ENCODE peak calls at places on chromosomes 4 and X, in six cellular contexts. One of them, this sample, is unnamed.

GRCh38 chr4:139767168-139767567 is 101.5 kb downstream of the MGST2 start:
- DNase-seq in fibroblast of mammary gland: no peak
- DNase-seq in breast epithelium: no peak
- DNase-seq in Panc1: no peak
- DNase-seq in choroid plexus epithelial cell: peak; percentile 28
- DNase-seq in heart left ventricle: no peak
- DNase-seq in this sample: no peak

GRCh38 chrX:29397506-29397905 is 810.3 kb downstream of the IL1RAPL1 start:
- DNase-seq in heart left ventricle: no peak
- DNase-seq in Panc1: no peak
- DNase-seq in fibroblast of mammary gland: peak; percentile 15
- DNase-seq in breast epithelium: no peak
- DNase-seq in choroid plexus epithelial cell: peak; percentile 80
- DNase-seq in this sample: no peak

GRCh38 chrX:1824855-1825254 is 210.0 kb downstream of the ASMT start:
- DNase-seq in choroid plexus epithelial cell: no peak
- DNase-seq in Panc1: no peak
- DNase-seq in heart left ventricle: no peak
- DNase-seq in fibroblast of mammary gland: no peak
- DNase-seq in breast epithelium: no peak
- DNase-seq in this sample: no peak

GRCh38 chr4:15754323-15754722 is 23.8 kb upstream of the CD38 start:
- DNase-seq in breast epithelium: no peak
- DNase-seq in fibroblast of mammary gland: no peak
- DNase-seq in Panc1: no peak
- DNase-seq in choroid plexus epithelial cell: peak; percentile 94
- DNase-seq in heart left ventricle: no peak
- DNase-seq in this sample: no peak

GRCh38 chr4:139557506-139558110 is 1.6 kb upstream of the SETD7 start:
- DNase-seq in Panc1: no peak
- DNase-seq in heart left ventricle: no peak
- DNase-seq in fibroblast of mammary gland: no peak
- DNase-seq in choroid plexus epithelial cell: no peak
- DNase-seq in breast epithelium: no peak
- DNase-seq in this sample: no peak

GRCh38 chr4:77931452-77932135 is 69.0 kb downstream of the MRPL1 start:
- DNase-seq in fibroblast of mammary gland: peak; percentile 81
- DNase-seq in breast epithelium: no peak
- DNase-seq in choroid plexus epithelial cell: peak; percentile 82
- DNase-seq in heart left ventricle: no peak
- DNase-seq in Panc1: no peak
- DNase-seq in this sample: no peak

GRCh38 chr4:15890246-15890829 is 48.2 kb downstream of the FGFBP1 start:
- DNase-seq in Panc1: no peak
- DNase-seq in heart left ventricle: no peak
- DNase-seq in fibroblast of mammary gland: no peak
- DNase-seq in choroid plexus epithelial cell: no peak
- DNase-seq in breast epithelium: no peak
- DNase-seq in this sample: no peak

GRCh38 chrX:109952050-109952449 is 50.9 kb upstream of the TMEM164 start:
- DNase-seq in choroid plexus epithelial cell: no peak
- DNase-seq in breast epithelium: no peak
- DNase-seq in fibroblast of mammary gland: no peak
- DNase-seq in Panc1: no peak
- DNase-seq in heart left ventricle: no peak
- DNase-seq in this sample: no peak

GRCh38 chr4:73902038-73902637 is 32.9 kb downstream of the CXCL1 start:
- DNase-seq in fibroblast of mammary gland: peak; percentile 85
- DNase-seq in choroid plexus epithelial cell: peak; percentile 39
- DNase-seq in heart left ventricle: no peak
- DNase-seq in breast epithelium: no peak
- DNase-seq in Panc1: no peak
- DNase-seq in this sample: no peak

GRCh38 chrX:106955004-106955772 is 35.0 kb downstream of the CLDN2 start:
- DNase-seq in heart left ventricle: no peak
- DNase-seq in fibroblast of mammary gland: peak; percentile 47
- DNase-seq in breast epithelium: no peak
- DNase-seq in choroid plexus epithelial cell: peak; percentile 59
- DNase-seq in Panc1: no peak
- DNase-seq in this sample: no peak

GRCh38 chrX:51487960-51488267 is 8.5 kb downstream of the NUDT11 start:
- DNase-seq in fibroblast of mammary gland: peak; percentile 7
- DNase-seq in breast epithelium: no peak
- DNase-seq in choroid plexus epithelial cell: peak; percentile 13
- DNase-seq in heart left ventricle: no peak
- DNase-seq in Panc1: no peak
- DNase-seq in this sample: no peak

GRCh38 chr4:43253511-43253910 is 361.0 kb downstream of the GRXCR1 start:
- DNase-seq in fibroblast of mammary gland: no peak
- DNase-seq in heart left ventricle: no peak
- DNase-seq in Panc1: no peak
- DNase-seq in choroid plexus epithelial cell: peak; percentile 13
- DNase-seq in breast epithelium: no peak
- DNase-seq in this sample: no peak

GRCh38 chr4:122894802-122895201 is 27.6 kb downstream of the NUDT6 start:
- DNase-seq in Panc1: no peak
- DNase-seq in heart left ventricle: no peak
- DNase-seq in choroid plexus epithelial cell: peak; percentile 58
- DNase-seq in fibroblast of mammary gland: no peak
- DNase-seq in breast epithelium: no peak
- DNase-seq in this sample: no peak

GRCh38 chrX:151702741-151703352 is 7.6 kb downstream of the PRRG3 start:
- DNase-seq in heart left ventricle: no peak
- DNase-seq in Panc1: no peak
- DNase-seq in breast epithelium: no peak
- DNase-seq in choroid plexus epithelial cell: no peak
- DNase-seq in fibroblast of mammary gland: no peak
- DNase-seq in this sample: no peak

GRCh38 chr4:3296651-3297050 is 3.8 kb downstream of the RGS12 start:
- DNase-seq in heart left ventricle: peak; percentile 9
- DNase-seq in choroid plexus epithelial cell: no peak
- DNase-seq in breast epithelium: no peak
- DNase-seq in Panc1: no peak
- DNase-seq in fibroblast of mammary gland: no peak
- DNase-seq in this sample: no peak

GRCh38 chrX:67777148-67777547 is 233.3 kb downstream of the AR start:
- DNase-seq in heart left ventricle: no peak
- DNase-seq in breast epithelium: no peak
- DNase-seq in fibroblast of mammary gland: no peak
- DNase-seq in choroid plexus epithelial cell: no peak
- DNase-seq in Panc1: no peak
- DNase-seq in this sample: no peak

GRCh38 chr4:163111588-163111987 is 55.1 kb downstream of the NAF1 start:
- DNase-seq in Panc1: no peak
- DNase-seq in fibroblast of mammary gland: peak; percentile 31
- DNase-seq in heart left ventricle: no peak
- DNase-seq in choroid plexus epithelial cell: peak; percentile 43
- DNase-seq in breast epithelium: no peak
- DNase-seq in this sample: no peak

GRCh38 chrX:40153335-40154221 is 55.8 kb upstream of the BCOR start:
- DNase-seq in heart left ventricle: peak; percentile 70
- DNase-seq in choroid plexus epithelial cell: peak; percentile 51
- DNase-seq in fibroblast of mammary gland: no peak
- DNase-seq in Panc1: no peak
- DNase-seq in breast epithelium: no peak
- DNase-seq in this sample: peak; percentile 74

GRCh38 chr4:111174331-111174730 is 551.5 kb upstream of the PITX2 start:
- DNase-seq in fibroblast of mammary gland: no peak
- DNase-seq in breast epithelium: no peak
- DNase-seq in heart left ventricle: no peak
- DNase-seq in Panc1: no peak
- DNase-seq in choroid plexus epithelial cell: no peak
- DNase-seq in this sample: no peak

GRCh38 chrX:101265869-101266428 is 25.2 kb downstream of the TAF7L start:
- DNase-seq in choroid plexus epithelial cell: peak; percentile 65
- DNase-seq in fibroblast of mammary gland: peak; percentile 90
- DNase-seq in breast epithelium: no peak
- DNase-seq in Panc1: no peak
- DNase-seq in heart left ventricle: no peak
- DNase-seq in this sample: no peak

GRCh38 chrX:149374751-149375150 is 130.4 kb downstream of the IDS start:
- DNase-seq in choroid plexus epithelial cell: no peak
- DNase-seq in heart left ventricle: no peak
- DNase-seq in breast epithelium: no peak
- DNase-seq in Panc1: no peak
- DNase-seq in fibroblast of mammary gland: no peak
- DNase-seq in this sample: no peak

GRCh38 chr4:173243321-173243720 is 74.7 kb downstream of the GALNT7 start:
- DNase-seq in choroid plexus epithelial cell: peak; percentile 89
- DNase-seq in Panc1: peak; percentile 47
- DNase-seq in heart left ventricle: no peak
- DNase-seq in fibroblast of mammary gland: peak; percentile 91
- DNase-seq in breast epithelium: no peak
- DNase-seq in this sample: no peak

GRCh38 chrX:24965400-24965799 is 50.4 kb downstream of the ARX start:
- DNase-seq in Panc1: no peak
- DNase-seq in breast epithelium: no peak
- DNase-seq in choroid plexus epithelial cell: no peak
- DNase-seq in fibroblast of mammary gland: no peak
- DNase-seq in heart left ventricle: no peak
- DNase-seq in this sample: no peak

GRCh38 chr4:14867847-14868246 is 134.4 kb upstream of the CPEB2 start:
- DNase-seq in Panc1: no peak
- DNase-seq in heart left ventricle: no peak
- DNase-seq in choroid plexus epithelial cell: no peak
- DNase-seq in breast epithelium: no peak
- DNase-seq in fibroblast of mammary gland: no peak
- DNase-seq in this sample: no peak

GRCh38 chr4:69656653-69657158 is 3.7 kb upstream of the UGT2A1 start:
- DNase-seq in Panc1: no peak
- DNase-seq in heart left ventricle: no peak
- DNase-seq in fibroblast of mammary gland: no peak
- DNase-seq in breast epithelium: no peak
- DNase-seq in choroid plexus epithelial cell: no peak
- DNase-seq in this sample: no peak

GRCh38 chrX:138761380-138761779 is 49.9 kb upstream of the FGF13 start:
- DNase-seq in breast epithelium: no peak
- DNase-seq in heart left ventricle: no peak
- DNase-seq in fibroblast of mammary gland: no peak
- DNase-seq in Panc1: no peak
- DNase-seq in choroid plexus epithelial cell: no peak
- DNase-seq in this sample: no peak

GRCh38 chr4:10083861-10084641 is 32.5 kb downstream of the WDR1 start:
- DNase-seq in breast epithelium: no peak
- DNase-seq in choroid plexus epithelial cell: no peak
- DNase-seq in Panc1: no peak
- DNase-seq in heart left ventricle: peak; percentile 68
- DNase-seq in fibroblast of mammary gland: no peak
- DNase-seq in this sample: no peak

GRCh38 chr4:52172166-52172565 is 121.1 kb downstream of the SPATA18 start:
- DNase-seq in fibroblast of mammary gland: peak; percentile 36
- DNase-seq in breast epithelium: no peak
- DNase-seq in Panc1: no peak
- DNase-seq in heart left ventricle: no peak
- DNase-seq in choroid plexus epithelial cell: peak; percentile 44
- DNase-seq in this sample: no peak

GRCh38 chr4:153222162-153222789 is 18.0 kb downstream of the TRIM2 start:
- DNase-seq in breast epithelium: peak; percentile 56
- DNase-seq in fibroblast of mammary gland: peak; percentile 87
- DNase-seq in Panc1: no peak
- DNase-seq in heart left ventricle: peak; percentile 76
- DNase-seq in choroid plexus epithelial cell: peak; percentile 76
- DNase-seq in this sample: peak; percentile 11

GRCh38 chrX:54180403-54180802 is 2.7 kb downstream of the FAM120C start:
- DNase-seq in breast epithelium: no peak
- DNase-seq in heart left ventricle: no peak
- DNase-seq in Panc1: no peak
- DNase-seq in choroid plexus epithelial cell: peak; percentile 44
- DNase-seq in fibroblast of mammary gland: peak; percentile 22
- DNase-seq in this sample: no peak
- H3K4me3 ChIP-seq in breast epithelium: no peak overlapping the region
- H3K4me3 ChIP-seq in heart left ventricle: no peak overlapping the region
- H3K4me3 ChIP-seq in Panc1: peak overlapping the region; percentile 56
- H3K4me3 ChIP-seq in choroid plexus epithelial cell: peak overlapping the region; percentile 30
- H3K4me3 ChIP-seq in fibroblast of mammary gland: peak overlapping the region; percentile 16
- H3K4me3 ChIP-seq in this sample: peak overlapping the region; percentile 54

GRCh38 chr4:48138511-48138910 is 4.5 kb upstream of the TXK start:
- DNase-seq in Panc1: no peak
- DNase-seq in breast epithelium: no peak
- DNase-seq in heart left ventricle: no peak
- DNase-seq in choroid plexus epithelial cell: no peak
- DNase-seq in fibroblast of mammary gland: no peak
- DNase-seq in this sample: no peak
- H3K4me3 ChIP-seq in Panc1: no peak overlapping the region
- H3K4me3 ChIP-seq in breast epithelium: no peak overlapping the region
- H3K4me3 ChIP-seq in heart left ventricle: no peak overlapping the region
- H3K4me3 ChIP-seq in choroid plexus epithelial cell: no peak overlapping the region
- H3K4me3 ChIP-seq in fibroblast of mammary gland: no peak overlapping the region
- H3K4me3 ChIP-seq in this sample: no peak overlapping the region

GRCh38 chr4:80270321-80270720 is 3.9 kb downstream of the FGF5 start:
- DNase-seq in Panc1: no peak
- DNase-seq in fibroblast of mammary gland: no peak
- DNase-seq in breast epithelium: no peak
- DNase-seq in heart left ventricle: no peak
- DNase-seq in choroid plexus epithelial cell: no peak
- DNase-seq in this sample: no peak

GRCh38 chr4:80268936-80269335 is 2.5 kb downstream of the FGF5 start:
- DNase-seq in breast epithelium: no peak
- DNase-seq in Panc1: no peak
- DNase-seq in choroid plexus epithelial cell: no peak
- DNase-seq in fibroblast of mammary gland: no peak
- DNase-seq in heart left ventricle: no peak
- DNase-seq in this sample: no peak

GRCh38 chr4:80268081-80268823 is 1.8 kb downstream of the FGF5 start:
- DNase-seq in Panc1: no peak
- DNase-seq in heart left ventricle: no peak
- DNase-seq in choroid plexus epithelial cell: no peak
- DNase-seq in fibroblast of mammary gland: peak; percentile 42
- DNase-seq in breast epithelium: no peak
- DNase-seq in this sample: no peak

GRCh38 chr4:80266902-80267380 is 477 bp downstream of the FGF5 start:
- DNase-seq in heart left ventricle: no peak
- DNase-seq in fibroblast of mammary gland: peak; percentile 55
- DNase-seq in Panc1: no peak
- DNase-seq in choroid plexus epithelial cell: no peak
- DNase-seq in breast epithelium: no peak
- DNase-seq in this sample: no peak

DNA sequence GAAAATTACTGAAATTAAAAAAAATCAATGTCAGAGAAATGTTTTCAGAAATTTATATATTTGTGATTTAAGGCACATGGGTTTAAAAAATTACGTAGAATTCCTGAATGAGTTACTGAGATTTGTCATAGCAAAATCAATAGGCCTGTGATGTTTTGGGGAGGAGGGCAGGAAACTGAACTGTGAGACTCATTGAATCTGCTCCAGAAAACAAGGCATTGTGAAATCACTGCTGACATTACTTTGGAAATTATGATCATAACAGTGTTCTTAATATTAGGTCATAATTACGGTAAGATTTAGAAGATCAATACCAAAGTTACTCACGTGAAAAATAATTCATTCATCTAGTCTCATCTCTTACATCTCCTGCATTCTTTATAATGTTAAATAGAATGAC is 5.3 kb downstream of the FGF5 start:
- DNase-seq in heart left ventricle: no peak
- DNase-seq in Panc1: no peak
- DNase-seq in choroid plexus epithelial cell: no peak
- DNase-seq in breast epithelium: no peak
- DNase-seq in fibroblast of mammary gland: peak; percentile 61
- DNase-seq in this sample: no peak
- H3K4me3 ChIP-seq in heart left ventricle: no peak overlapping the region
- H3K4me3 ChIP-seq in Panc1: no peak overlapping the region
- H3K4me3 ChIP-seq in choroid plexus epithelial cell: no peak overlapping the region
- H3K4me3 ChIP-seq in breast epithelium: no peak overlapping the region
- H3K4me3 ChIP-seq in fibroblast of mammary gland: no peak overlapping the region
- H3K4me3 ChIP-seq in this sample: no peak overlapping the region

GRCh38 chr4:54107951-54108740 is 8.2 kb downstream of the GSX2 start:
- DNase-seq in heart left ventricle: no peak
- DNase-seq in Panc1: no peak
- DNase-seq in breast epithelium: no peak
- DNase-seq in choroid plexus epithelial cell: no peak
- DNase-seq in fibroblast of mammary gland: no peak
- DNase-seq in this sample: no peak
- H3K4me3 ChIP-seq in heart left ventricle: no peak overlapping the region
- H3K4me3 ChIP-seq in Panc1: no peak overlapping the region
- H3K4me3 ChIP-seq in breast epithelium: no peak overlapping the region
- H3K4me3 ChIP-seq in choroid plexus epithelial cell: peak overlapping the region; percentile 42
- H3K4me3 ChIP-seq in fibroblast of mammary gland: no peak overlapping the region
- H3K4me3 ChIP-seq in this sample: no peak overlapping the region